ENCODE peak calls at places on chromosome 1, in five cellular contexts. S, L, Y, V and F are unnamed samples.

GRCh38 chr1:3948344-3948743 is 48.3 kb upstream of the C1orf174 start:
- DNase-seq in S (no peak), Y (no peak), L (no peak), V (no peak), F (no peak)

GRCh38 chr1:178612261-178612660 is 99.4 kb downstream of the TEX35 start:
- DNase-seq in V (peak; percentile 83), S (no peak), Y (no peak), L (no peak), F (no peak)

GRCh38 chr1:81619156-81619555 is 181.6 kb upstream of the ADGRL2 start:
- DNase-seq in S (no peak), V (no peak), Y (no peak), L (no peak), F (no peak)

GRCh38 chr1:4957027-4957426 is 302.6 kb downstream of the AJAP1 start:
- DNase-seq in V (no peak), Y (no peak), S (no peak), L (no peak), F (no peak)

GRCh38 chr1:58060548-58061170 is 485.9 kb downstream of the OMA1 start:
- DNase-seq in L (no peak), Y (no peak), S (no peak), V (no peak), F (no peak)

GRCh38 chr1:48916121-48917069 is 139.7 kb upstream of the BEND5 start:
- DNase-seq in S (no peak), L (no peak), V (peak; percentile 2), Y (no peak), F (no peak)

GRCh38 chr1:59429651-59430050 is 132.8 kb downstream of the FGGY start:
- DNase-seq in V (no peak), Y (no peak), S (no peak), L (no peak), F (no peak)

GRCh38 chr1:245860681-245861552 is 646.2 kb downstream of the SMYD3 start:
- DNase-seq in L (no peak), Y (no peak), V (peak; percentile 71), S (no peak), F (no peak)

GRCh38 chr1:3192825-3193224 is 123.8 kb downstream of the PRDM16 start:
- DNase-seq in V (no peak), S (no peak), Y (no peak), L (no peak), F (no peak)

GRCh38 chr1:212482352-212483153 is 49.8 kb downstream of the NENF start:
- DNase-seq in Y (no peak), L (no peak), V (peak; percentile 51), S (no peak), F (no peak)

DNA sequence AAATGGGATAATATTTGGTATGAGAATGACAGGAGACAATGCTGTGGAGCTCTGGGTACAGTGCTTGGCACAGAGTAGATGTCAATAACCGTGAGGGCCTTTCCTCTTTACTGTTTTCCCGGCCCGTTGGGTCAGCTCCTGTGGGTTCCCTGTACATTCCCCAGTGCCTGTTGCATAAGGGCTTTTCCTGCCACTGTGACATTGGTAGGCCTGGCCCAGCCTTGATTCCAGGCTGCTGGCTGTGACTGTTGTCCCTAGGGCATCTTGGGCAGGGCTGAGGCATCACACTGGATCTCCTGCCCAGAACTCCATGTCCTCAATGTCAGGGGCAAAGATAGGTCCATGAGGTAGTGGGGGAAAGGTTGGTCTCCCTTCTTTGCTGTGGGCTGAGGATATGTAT is 25.8 kb upstream of the MYCL start:
- DNase-seq in S (no peak), L (no peak), V (no peak), Y (no peak), F (no peak)
- TF ChIP-seq CTCF in S (no peak), L (no peak), V (no peak), Y (no peak), F (no peak)

GRCh38 chr1:200302893-200303250 is 107.0 kb downstream of the ZNF281 start:
- DNase-seq in Y (no peak), L (peak; percentile 49), V (no peak), S (no peak), F (no peak)

GRCh38 chr1:200299571-200299970 is 110.3 kb downstream of the ZNF281 start:
- DNase-seq in S (no peak), L (no peak), V (no peak), Y (no peak), F (no peak)

GRCh38 chr1:200304146-200304545 is 105.7 kb downstream of the ZNF281 start:
- DNase-seq in Y (no peak), S (no peak), V (no peak), L (no peak), F (no peak)

GRCh38 chr1:200301152-200301551 is 108.7 kb downstream of the ZNF281 start:
- DNase-seq in S (no peak), V (no peak), Y (no peak), L (no peak), F (no peak)

DNA sequence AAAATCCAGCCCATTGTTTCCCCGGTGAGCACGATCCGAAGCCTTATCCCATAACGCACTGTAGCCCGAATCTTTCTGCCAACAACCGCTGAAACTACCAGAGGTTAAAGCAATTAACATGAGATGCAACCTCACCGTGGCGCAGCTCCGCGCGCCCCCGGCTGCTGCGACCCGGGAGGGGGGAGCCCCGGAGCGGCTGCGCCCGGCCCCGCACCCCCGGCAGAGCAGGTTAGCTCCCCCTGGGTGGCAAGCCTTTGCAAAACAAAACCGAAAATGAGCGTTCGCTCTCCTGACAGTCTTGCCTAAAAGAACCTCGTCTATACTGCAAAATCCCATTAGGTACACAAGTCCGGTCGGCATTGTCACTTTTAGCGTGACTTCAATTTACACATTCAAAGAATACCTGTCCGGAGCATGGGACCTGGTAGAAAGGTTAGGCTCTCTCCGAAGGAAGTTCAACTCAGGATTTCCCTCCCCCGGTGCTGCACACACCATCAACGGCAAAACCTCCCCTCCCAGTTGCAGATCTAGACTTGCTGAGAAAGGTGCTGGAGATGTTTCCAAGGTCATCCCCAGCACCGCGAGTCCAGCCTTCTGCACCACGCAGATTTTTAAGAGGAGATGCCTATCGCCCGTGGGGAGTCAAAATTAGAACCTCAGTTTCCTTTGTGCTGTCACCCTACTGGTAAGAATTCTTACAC is 107.5 kb downstream of the ZNF281 start:
- DNase-seq in Y (peak; percentile 83), L (peak; percentile 53), S (peak; percentile 23), V (peak; percentile 47), F (no peak)
- TF ChIP-seq CTCF in Y (no peak), L (no peak), S (peak; percentile 28), V (peak; percentile 6), F (peak; percentile 52)

DNA sequence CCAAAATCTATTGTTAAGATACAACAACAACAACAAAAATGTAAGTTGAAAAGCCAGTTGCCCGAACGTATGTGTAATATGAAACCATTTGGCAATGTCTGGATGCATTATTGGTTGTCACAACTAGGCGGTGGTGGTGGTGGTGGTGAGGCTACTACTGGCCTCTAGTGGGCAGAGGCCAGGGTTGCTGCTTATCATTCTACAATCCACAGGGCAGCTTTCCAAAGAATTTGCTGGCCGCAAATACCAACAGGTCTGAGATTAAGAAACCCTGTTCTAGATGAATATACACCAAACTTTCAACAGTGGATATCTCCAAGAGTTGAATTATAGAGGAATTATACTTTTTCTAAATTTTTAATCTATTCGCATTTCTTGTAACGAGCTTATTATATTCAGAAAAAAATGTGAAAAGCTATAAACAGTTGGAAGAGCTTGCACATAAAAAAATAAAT is 26.8 kb upstream of the ZNF697 start:
- DNase-seq in S (no peak), L (no peak), Y (no peak), V (peak; percentile 11), F (no peak)
- TF ChIP-seq CTCF in S (no peak), L (no peak), Y (peak; percentile 53), V (no peak), F (no peak)

DNA sequence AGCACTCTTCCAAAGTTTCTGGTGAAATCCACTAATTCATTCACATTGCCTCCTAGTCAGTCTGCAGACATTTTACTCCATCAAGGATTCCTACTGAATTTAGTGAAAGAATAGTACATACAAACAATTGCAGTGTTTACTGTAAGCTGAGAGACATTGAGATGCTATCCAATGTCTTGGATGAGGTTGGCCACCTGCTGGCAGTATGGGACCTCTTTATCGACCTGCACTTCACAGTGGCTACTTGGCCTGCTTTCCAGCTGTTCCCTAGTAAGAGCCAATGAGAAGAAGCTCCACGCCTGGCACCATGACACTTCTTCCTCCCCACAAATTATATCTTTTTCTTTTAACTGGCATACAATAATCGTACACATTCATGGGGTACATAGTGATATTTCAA is 51.5 kb upstream of the LRIF1 start:
- DNase-seq in L (no peak), S (no peak), V (no peak), Y (no peak), F (no peak)
- TF ChIP-seq CTCF in L (no peak), S (no peak), V (no peak), Y (no peak), F (no peak)

DNA sequence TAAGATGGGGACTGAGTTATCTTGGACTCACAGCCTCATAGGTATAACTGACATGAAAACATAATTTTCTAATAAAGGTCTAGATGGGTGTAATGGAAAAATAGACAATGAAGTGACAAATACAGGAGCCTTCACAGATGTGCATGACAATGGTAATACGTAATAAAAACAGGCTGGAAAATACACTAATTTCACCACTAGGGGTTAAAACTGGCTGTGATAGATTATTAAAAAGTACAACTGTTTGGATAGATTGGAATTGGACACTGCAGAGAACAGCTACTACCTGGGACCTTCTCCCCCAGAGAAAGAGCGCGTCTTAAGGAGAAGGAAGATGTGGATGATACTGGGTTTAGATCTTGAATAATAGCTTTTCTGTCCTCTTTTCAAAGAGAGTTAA is 9.8 kb downstream of the KAZN start:
- DNase-seq in S (no peak), Y (no peak), V (no peak), L (no peak), F (no peak)
- TF ChIP-seq CTCF in S (peak; percentile 46), Y (no peak), V (no peak), L (no peak), F (peak; percentile 28)

DNA sequence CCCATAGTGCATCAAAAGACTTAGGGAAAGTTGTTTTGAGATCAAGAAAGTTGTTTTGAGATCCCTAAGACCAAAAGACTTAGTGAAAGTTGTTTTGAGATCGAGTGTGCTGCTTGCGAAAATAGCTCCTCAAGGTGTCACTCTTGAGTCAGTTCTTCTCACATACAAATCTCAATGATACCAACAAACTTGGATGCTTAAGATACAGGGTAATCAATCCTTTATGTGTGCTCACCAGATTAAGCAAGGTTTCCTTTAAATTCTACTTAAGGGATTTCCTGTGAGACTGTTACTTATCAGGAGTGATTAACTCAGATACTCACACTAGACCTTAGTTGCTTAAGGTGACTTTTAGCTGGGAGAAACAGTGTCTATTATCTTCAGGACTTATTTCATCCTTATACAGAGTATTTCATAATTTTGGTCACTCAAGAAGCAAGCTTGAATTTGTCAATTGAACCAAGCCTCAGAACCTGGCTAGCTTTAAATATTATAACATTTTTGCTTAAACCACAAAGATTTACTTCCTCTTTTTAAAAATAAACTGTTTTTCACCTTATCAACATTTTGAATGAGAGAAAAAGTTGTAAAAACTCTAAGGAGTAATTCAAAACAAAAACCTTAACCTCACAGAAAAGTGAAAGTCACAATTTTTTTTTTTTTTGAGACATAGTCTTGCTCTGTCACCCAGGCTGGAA is 8.0 kb upstream of the RLF start:
- DNase-seq in V (peak; percentile 77), Y (no peak), L (no peak), S (no peak), F (no peak)
- TF ChIP-seq CTCF in V (peak; percentile 81), Y (peak; percentile 49), L (peak; percentile 66), S (peak; percentile 71), F (peak; percentile 88)

DNA sequence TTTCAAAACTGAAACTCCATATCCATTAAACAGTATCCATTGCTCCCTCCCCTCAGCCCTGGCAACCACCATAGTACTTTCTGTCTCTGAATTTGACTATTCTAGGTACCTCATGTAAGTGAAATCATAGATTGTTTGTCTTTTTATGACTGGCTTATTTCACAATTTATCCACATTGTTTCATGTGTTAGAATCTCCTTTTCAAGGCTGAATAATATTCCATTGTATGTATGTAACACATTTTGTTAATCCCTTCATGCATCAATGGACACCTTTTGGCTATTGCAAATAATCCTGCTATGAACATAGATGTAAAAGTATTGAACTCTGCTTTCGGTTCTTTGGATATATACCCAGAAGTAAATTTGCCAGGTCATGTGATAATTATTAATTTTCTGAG is 37.5 kb downstream of the AGO3 start:
- DNase-seq in L (no peak), V (no peak), Y (no peak), S (no peak), F (no peak)
- TF ChIP-seq CTCF in L (no peak), V (no peak), Y (no peak), S (no peak), F (no peak)